ENCODE peak calls at places on chromosomes 4 and X, in seven cellular contexts. T is endodermal cell, B is suprapubic skin, R is uterus, W is heart right ventricle, P is right lobe of liver, E is spleen. D is an unnamed sample.

GRCh38 chr4:53716471-53717063 is 125.3 kb upstream of the LNX1 start:
- DNase-seq in T (no peak), B (no peak), R (no peak), W (no peak), P (no peak), E (no peak), D (no peak)

GRCh38 chr4:106985830-106986229 is 50.3 kb downstream of the DKK2 start:
- DNase-seq in T (no peak), B (no peak), R (no peak), W (no peak), P (no peak), E (no peak), D (no peak)

GRCh38 chr4:27861802-27862201 is 1001.2 kb downstream of the STIM2 start:
- DNase-seq in T (no peak), B (no peak), R (no peak), W (no peak), P (no peak), E (no peak), D (no peak)

GRCh38 chrX:54301516-54301915 is 56.3 kb downstream of the WNK3 start:
- DNase-seq in T (no peak), B (no peak), R (no peak), W (no peak), P (no peak), E (no peak), D (no peak)

GRCh38 chr4:60042941-60043340 is 1157.2 kb upstream of the ADGRL3 start:
- DNase-seq in T (no peak), B (no peak), R (no peak), W (no peak), P (no peak), E (no peak), D (no peak)

GRCh38 chrX:12988797-12989196 is 13.9 kb downstream of the TMSB4X start:
- DNase-seq in T (no peak), B (no peak), R (no peak), W (no peak), P (no peak), E (no peak), D (peak; percentile 70)

GRCh38 chrX:134601240-134601639 is 57.0 kb downstream of the PLAC1 start:
- DNase-seq in T (no peak), B (no peak), R (no peak), W (no peak), P (no peak), E (no peak), D (no peak)

GRCh38 chr4:181952478-181952877 is 290.7 kb upstream of the TENM3 start:
- DNase-seq in T (no peak), B (no peak), R (no peak), W (no peak), P (no peak), E (no peak), D (peak; percentile 17)

GRCh38 chr4:140635606-140636005 is 66.8 kb upstream of the UCP1 start:
- DNase-seq in T (peak; percentile 78), B (no peak), R (no peak), W (peak; percentile 34), P (peak; percentile 34), E (no peak), D (no peak)

GRCh38 chrX:31420711-31421151 is 348.9 kb upstream of the FTHL17 start:
- DNase-seq in T (no peak), B (no peak), R (no peak), W (no peak), P (no peak), E (no peak), D (no peak)

GRCh38 chrX:39898147-39898546 is 199.6 kb downstream of the BCOR start:
- DNase-seq in T (no peak), B (no peak), R (no peak), W (no peak), P (no peak), E (no peak), D (no peak)

GRCh38 chrX:39895228-39896110 is 202.3 kb downstream of the BCOR start:
- DNase-seq in T (no peak), B (no peak), R (no peak), W (no peak), P (peak; percentile 36), E (no peak), D (peak; percentile 23)

GRCh38 chrX:39896951-39897740 is 200.6 kb downstream of the BCOR start:
- DNase-seq in T (peak; percentile 92), B (no peak), R (peak; percentile 28), W (peak; percentile 33), P (no peak), E (no peak), D (peak; percentile 86)

GRCh38 chrX:39899059-39899458 is 198.7 kb downstream of the BCOR start:
- DNase-seq in T (no peak), B (no peak), R (no peak), W (no peak), P (no peak), E (no peak), D (no peak)

GRCh38 chrX:39897741-39898097 is 200.0 kb downstream of the BCOR start:
- DNase-seq in T (no peak), B (no peak), R (no peak), W (no peak), P (no peak), E (no peak), D (no peak)
- H3K4me1 ChIP-seq in T (no peaks in the 10 kb centered on the region), B (peaks cover 17% of the 10 kb centered on the region), R (no peaks in the 10 kb centered on the region), W (peaks cover 11% of the 10 kb centered on the region), P (no peaks in the 10 kb centered on the region), E (peaks cover 17% of the 10 kb centered on the region), D (peaks cover 36% of the 10 kb centered on the region)

GRCh38 chr4:184732126-184732525 is 1.8 kb downstream of the CENPU start:
- DNase-seq in T (no peak), B (no peak), R (no peak), W (no peak), P (no peak), E (no peak), D (no peak)
- H3K27ac ChIP-seq in T (no peak overlapping the region), B (peak overlapping the region; percentile 52), R (no peak overlapping the region), W (no peak overlapping the region), P (no peak overlapping the region), E (no peak overlapping the region), D (no peak overlapping the region)

GRCh38 chr4:39614487-39615162 is 24.0 kb downstream of the SMIM14 start:
- DNase-seq in T (no peak), B (no peak), R (no peak), W (no peak), P (no peak), E (no peak), D (no peak)
- H3K4me1 ChIP-seq in T (no peaks in the 10 kb centered on the region), B (peaks cover 9% of the 10 kb centered on the region), R (no peaks in the 10 kb centered on the region), W (peaks cover 7% of the 10 kb centered on the region), P (no peaks in the 10 kb centered on the region), E (peaks cover 81% of the 10 kb centered on the region), D (no peaks in the 10 kb centered on the region)

GRCh38 chrX:15418707-15419181 is 34.5 kb upstream of the VEGFD start:
- DNase-seq in T (no peak), B (no peak), R (no peak), W (no peak), P (no peak), E (no peak), D (no peak)
- H3K27ac ChIP-seq in T (no peak overlapping the region), B (no peak overlapping the region), R (no peak overlapping the region), W (no peak overlapping the region), P (no peak overlapping the region), E (no peak overlapping the region), D (no peak overlapping the region)

GRCh38 chr4:1247811-1248261 is 1.1 kb downstream of the CTBP1 start:
- DNase-seq in T (no peak), B (peak; percentile 78), R (no peak), W (no peak), P (no peak), E (no peak), D (no peak)
- H3K4me1 ChIP-seq in T (peaks cover 4% of the 10 kb centered on the region), B (peaks cover 64% of the 10 kb centered on the region), R (peaks cover 47% of the 10 kb centered on the region), W (peaks cover 65% of the 10 kb centered on the region), P (peaks cover 14% of the 10 kb centered on the region), E (peaks cover 84% of the 10 kb centered on the region), D (peaks cover 9% of the 10 kb centered on the region)

DNA sequence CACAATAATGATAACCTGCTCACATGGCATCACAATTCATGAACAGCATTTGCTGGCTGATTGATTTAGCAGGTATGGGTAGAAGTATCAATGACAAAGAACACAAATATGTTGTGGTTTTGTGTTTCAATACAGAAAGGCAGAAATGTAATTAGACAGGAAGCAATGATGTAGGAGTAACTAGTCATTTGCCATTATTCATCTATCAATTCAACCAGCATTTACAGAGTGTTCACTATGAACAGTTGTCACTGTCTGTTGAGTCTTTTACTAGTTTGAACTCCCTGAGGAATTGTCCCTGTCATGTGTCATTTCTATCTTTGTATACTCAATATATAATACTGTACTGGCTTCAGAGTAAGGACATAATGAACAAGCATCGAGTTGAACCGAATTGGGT is 51.5 kb upstream of the ARHGAP24 start:
- DNase-seq in T (no peak), B (no peak), R (no peak), W (no peak), P (no peak), E (no peak), D (peak; percentile 53)
- H3K27ac ChIP-seq in T (no peak overlapping the region), B (no peak overlapping the region), R (no peak overlapping the region), W (no peak overlapping the region), P (no peak overlapping the region), E (no peak overlapping the region), D (no peak overlapping the region)

DNA sequence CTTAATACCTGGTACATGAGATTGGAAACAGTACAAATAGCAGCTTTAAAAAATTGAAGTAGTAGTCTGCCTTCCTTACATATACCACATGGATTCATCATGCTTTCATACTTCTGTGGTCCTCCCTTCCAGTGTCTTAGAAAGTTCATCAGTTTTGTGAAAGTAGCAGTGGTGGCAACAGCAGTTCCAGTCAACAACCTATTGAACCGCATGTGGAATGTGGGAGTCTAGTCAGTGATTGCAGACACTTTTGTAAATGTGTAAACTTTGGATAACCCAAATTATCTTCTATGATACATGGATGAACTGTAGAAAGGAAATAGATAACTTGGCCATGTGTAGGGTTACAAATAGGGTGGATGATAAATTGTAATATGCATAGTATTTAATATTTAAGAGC is 34.1 kb downstream of the FNIP2 start:
- DNase-seq in T (no peak), B (no peak), R (no peak), W (no peak), P (no peak), E (no peak), D (no peak)
- H3K4me1 ChIP-seq in T (peaks cover 12% of the 10 kb centered on the region), B (peaks cover 43% of the 10 kb centered on the region), R (no peaks in the 10 kb centered on the region), W (peaks cover 24% of the 10 kb centered on the region), P (no peaks in the 10 kb centered on the region), E (peaks cover 34% of the 10 kb centered on the region), D (no peaks in the 10 kb centered on the region)

D was measured in SJCRH30.